ENCODE peak calls at places on chromosomes 1 and 21, in four cellular contexts. Z is small intestine, C is neural progenitor cell, Y is lower lobe of right lung. W is an unnamed sample.

GRCh38 chr1:231929311-231929710 is 302.7 kb downstream of the DISC1 start:
- DNase-seq in Y (no peak), C (peak), Z (no peak), W (no peak)

GRCh38 chr1:147109762-147110161 is 62.5 kb downstream of the PRKAB2 start:
- DNase-seq in C (no peak), Y (no peak), Z (no peak), W (no peak)

GRCh38 chr1:61170328-61171238 is 88.2 kb downstream of the NFIA start:
- DNase-seq in Y (no peak), Z (no peak), C (no peak), W (no peak)

GRCh38 chr1:235093013-235093618 is 35.5 kb downstream of the TOMM20 start:
- DNase-seq in Z (peak), Y (no peak), C (peak), W (peak)

GRCh38 chr1:8040586-8040985 is 14.5 kb upstream of the ERRFI1 start:
- DNase-seq in Z (peak), Y (peak), C (no peak), W (peak)

GRCh38 chr1:220810963-220811362 is 24.2 kb downstream of the MTARC1 start:
- DNase-seq in Y (no peak), C (no peak), Z (no peak), W (no peak)

GRCh38 chr1:35650416-35650815 is 9.1 kb upstream of the PSMB2 start:
- DNase-seq in C (no peak), Z (no peak), Y (no peak), W (no peak)

GRCh38 chr1:7561331-7561921 is 209.7 kb upstream of the VAMP3 start:
- DNase-seq in Y (no peak), C (peak), Z (no peak), W (no peak)

GRCh38 chr1:183148599-183148998 is 37.5 kb upstream of the LAMC2 start:
- DNase-seq in Z (no peak), Y (no peak), C (no peak), W (no peak)

GRCh38 chr1:240478536-240478935 is 133.4 kb downstream of the GREM2 start:
- DNase-seq in Z (no peak), Y (no peak), C (no peak), W (no peak)

GRCh38 chr1:75719810-75720209 is 4.7 kb upstream of the ACADM start:
- DNase-seq in C (peak), Y (no peak), Z (no peak), W (no peak)

GRCh38 chr1:17207966-17208418 is 3.1 kb downstream of the PADI1 start:
- DNase-seq in C (no peak), Y (no peak), Z (no peak), W (no peak)

GRCh38 chr1:172466795-172467407 is 23.0 kb upstream of the PIGC start:
- DNase-seq in Y (no peak), Z (peak), C (no peak), W (no peak)

GRCh38 chr1:167122568-167122967 is 28.7 kb downstream of the STYXL2 start:
- DNase-seq in Z (no peak), Y (no peak), C (no peak), W (no peak)

GRCh38 chr1:55363261-55363660 is 148.1 kb upstream of the USP24 start:
- DNase-seq in Y (no peak), C (no peak), Z (no peak), W (no peak)

GRCh38 chr1:45979778-45980176 is 152.7 kb downstream of the PIK3R3 start:
- DNase-seq in C (no peak), Z (peak), Y (no peak), W (peak)

DNA sequence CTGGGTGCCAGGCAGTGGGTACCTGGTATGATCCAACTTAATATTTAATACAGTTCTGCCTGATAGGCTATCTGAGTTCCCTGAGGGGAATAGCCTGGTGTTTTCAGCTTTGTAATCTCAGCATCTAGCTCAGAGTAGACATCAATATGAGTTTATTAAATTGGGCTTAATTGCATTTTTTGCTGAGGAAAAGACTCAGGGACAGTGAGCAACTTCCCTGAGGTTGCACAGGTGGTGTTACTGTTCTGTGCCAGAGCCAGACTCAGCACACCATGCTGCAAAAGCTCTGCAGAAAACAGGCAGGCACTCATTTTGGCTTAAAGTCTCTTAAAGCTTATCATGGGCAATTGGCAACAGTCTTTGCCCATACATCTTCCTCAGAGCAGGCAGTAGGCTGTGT is 90.5 kb upstream of the JUN start:
- DNase-seq in Y (no peak), C (no peak), Z (no peak), W (no peak)
- H3K27ac ChIP-seq in Y (peak), C (no peak), Z (no peak), W (peak)

DNA sequence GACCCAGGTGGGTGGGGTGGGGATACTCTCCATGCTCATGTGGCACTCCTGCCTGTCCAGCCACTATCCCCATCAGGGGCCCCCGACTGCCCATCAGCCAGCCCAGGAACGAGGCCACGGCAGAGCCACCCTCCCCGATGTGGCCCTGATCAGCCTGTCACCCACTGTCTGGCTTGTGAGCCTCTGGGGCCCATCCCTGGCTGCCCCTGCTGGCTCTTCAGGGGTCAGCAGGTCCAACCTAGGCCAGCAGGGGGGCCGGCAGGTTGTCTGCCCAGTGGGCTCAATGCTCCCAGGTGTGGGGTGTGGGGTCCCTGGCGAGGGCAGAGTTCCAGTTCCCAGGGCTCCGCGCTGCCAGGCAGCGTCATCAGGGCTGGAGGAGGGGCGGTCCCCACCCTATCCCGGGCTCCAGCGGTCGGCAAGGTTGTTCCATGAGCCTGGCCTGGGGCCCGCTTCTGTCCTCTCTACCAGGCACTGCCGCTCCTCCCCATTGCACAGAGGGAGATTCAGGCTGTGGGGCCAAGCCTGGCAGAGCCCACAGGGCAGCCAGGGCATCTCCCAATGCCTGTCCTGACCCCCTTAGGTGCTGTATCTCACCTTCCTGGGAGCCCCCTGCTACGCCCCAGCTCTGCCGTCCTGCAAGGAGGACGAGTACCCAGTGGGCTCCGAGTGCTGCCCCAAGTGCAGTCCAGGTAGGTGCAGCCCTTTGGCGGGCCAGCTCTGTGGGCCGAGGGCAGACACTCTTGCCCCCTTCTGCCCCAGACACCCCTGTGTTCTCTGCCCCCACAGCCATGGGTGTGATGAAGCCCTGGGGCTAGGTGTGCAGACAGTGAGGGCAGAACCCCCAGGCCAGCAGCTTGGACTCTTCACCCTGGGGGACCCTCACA is 1.2 kb downstream of the TNFRSF14 start:
- DNase-seq in Z (peak), Y (no peak), C (no peak), W (peak)
- H3K4me3 ChIP-seq in Z (peak), Y (peak), C (no peak), W (peak)

GRCh38 chr1:3516911-3517310 is 62.4 kb downstream of the ARHGEF16 start:
- DNase-seq in C (no peak), Z (no peak), Y (no peak), W (no peak)

GRCh38 chr1:3515774-3516480 is 61.5 kb downstream of the ARHGEF16 start:
- DNase-seq in Y (no peak), C (no peak), Z (no peak), W (no peak)

GRCh38 chr1:3514404-3514803 is 59.9 kb downstream of the ARHGEF16 start:
- DNase-seq in Y (no peak), C (no peak), Z (no peak), W (no peak)

GRCh38 chr1:3516481-3516869 is 62.0 kb downstream of the ARHGEF16 start:
- DNase-seq in C (no peak), Z (no peak), Y (no peak), W (no peak)

GRCh38 chr1:3515272-3515671 is 60.8 kb downstream of the ARHGEF16 start:
- DNase-seq in Z (no peak), C (no peak), Y (no peak), W (no peak)
- H3K27ac ChIP-seq in Z (no peak), C (no peak), Y (no peak), W (no peak)

GRCh38 chr1:148333875-148334338 is 149.2 kb downstream of the PPIAL4G start:
- DNase-seq in Z (no peak), C (no peak), Y (no peak), W (no peak)
- H3K4me3 ChIP-seq in Z (peak), C (peak), Y (peak), W (peak)

DNA sequence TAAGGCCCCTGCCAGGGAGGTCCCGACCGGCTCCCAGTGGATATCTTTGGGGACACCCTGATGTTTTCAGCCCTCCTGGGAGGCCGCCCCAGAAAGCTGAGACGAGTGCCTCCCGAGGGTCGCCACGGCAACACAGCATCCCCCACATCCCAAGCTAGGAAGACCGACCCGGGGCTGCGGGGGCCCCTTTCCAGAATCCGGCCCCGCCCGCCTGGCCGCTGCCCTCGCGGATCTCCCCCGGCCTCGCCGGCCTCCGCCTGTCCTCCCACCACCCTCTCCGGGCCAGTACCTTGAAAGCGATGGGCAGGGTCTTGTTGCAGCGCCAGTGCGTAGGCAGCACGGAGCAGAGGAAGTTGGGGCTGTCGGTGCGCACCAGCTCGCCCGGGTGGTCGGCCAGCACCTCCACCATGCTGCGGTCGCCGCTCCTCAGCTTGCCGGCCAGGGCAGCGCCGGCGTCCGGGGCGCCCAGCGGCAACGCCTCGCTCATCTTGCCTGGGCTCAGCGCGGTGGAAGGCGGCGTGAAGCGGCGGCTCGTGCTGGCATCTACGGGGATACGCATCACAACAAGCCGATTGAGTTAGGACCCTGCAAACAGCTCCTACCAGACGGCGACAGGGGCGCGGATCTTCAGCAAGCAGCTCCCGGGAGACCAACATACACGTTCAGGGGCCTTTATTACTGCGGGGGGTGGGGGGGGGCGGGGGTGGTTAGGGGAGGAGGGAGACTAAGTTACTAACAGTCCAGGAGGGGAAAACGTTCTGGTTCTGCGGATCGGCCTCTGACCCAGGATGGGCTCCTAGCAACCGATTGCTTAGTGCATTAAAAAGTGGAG is 162.3 kb downstream of the RUNX1 start:
- DNase-seq in C (peak), Z (peak), Y (peak), W (peak)
- H3K27ac ChIP-seq in C (no peak), Z (peak), Y (peak), W (peak)

GRCh38 chr1:20552728-20553571 is 577 bp downstream of the FAM43B start:
- DNase-seq in Z (no peak), C (peak), Y (no peak), W (no peak)
- H3K4me3 ChIP-seq in Z (peak), C (peak), Y (peak), W (no peak)

DNA sequence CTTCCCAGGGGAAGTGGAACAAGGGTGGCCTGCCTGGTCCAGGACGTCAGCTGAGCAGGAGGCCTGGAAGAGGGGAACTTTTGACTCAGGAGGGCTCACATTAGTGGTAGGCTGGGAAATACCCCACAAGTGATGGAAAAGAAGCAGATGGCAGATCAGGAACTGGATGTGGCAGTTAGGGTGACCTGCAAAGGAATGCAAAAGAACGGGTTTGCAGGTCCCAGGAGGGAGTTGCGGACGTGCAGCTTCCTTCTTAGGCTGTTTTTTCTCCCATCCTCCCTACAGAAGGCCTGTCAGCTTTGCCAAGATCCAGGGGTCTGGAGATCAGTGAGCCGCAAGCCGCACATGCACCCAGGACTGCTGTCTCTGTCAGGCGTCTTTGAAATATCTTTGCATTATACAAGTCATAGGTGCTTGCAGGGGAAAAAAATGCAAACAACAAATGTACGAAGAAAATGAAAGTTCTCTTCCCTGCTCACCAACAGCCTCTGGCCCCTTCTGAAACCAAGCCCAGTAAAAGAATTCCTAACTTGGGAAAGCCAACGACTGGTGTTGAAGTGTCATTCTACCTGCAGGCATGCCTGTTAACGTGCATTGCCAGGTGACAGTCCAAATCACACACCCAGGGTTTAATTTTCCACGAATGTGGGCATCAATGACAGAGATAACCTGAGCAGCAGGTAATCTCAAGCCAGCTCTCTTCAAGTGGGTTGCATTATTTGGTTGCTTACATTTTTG is 34.4 kb downstream of the NENF start:
- DNase-seq in Z (no peak), Y (no peak), C (no peak), W (no peak)
- H3K27ac ChIP-seq in Z (no peak), Y (no peak), C (no peak), W (no peak)

DNA sequence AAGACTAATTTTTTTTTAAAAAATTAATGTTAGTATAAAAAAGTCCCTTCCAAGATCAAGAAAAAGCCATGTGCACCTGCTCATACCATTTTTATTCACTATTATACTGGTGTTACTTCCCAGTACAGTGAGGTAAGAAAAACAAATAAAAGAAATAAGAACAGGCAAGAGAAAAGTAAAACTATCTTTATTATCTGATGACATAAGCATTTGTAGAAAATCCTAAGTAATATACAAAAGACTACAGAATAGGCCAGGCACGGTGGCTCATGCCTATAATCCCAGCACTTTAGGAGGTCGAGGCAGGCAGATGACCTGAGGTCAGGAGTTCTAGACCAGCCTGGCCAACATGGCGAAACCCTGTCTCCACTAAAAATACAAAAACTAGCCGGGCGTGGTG is 65.3 kb downstream of the SRSF11 start:
- DNase-seq in Z (no peak), C (no peak), Y (no peak), W (no peak)
- H3K4me3 ChIP-seq in Z (no peak), C (no peak), Y (no peak), W (no peak)

GRCh38 chr1:9081473-9081872 is 12.0 kb upstream of the SLC2A5 start:
- DNase-seq in Y (no peak), C (no peak), Z (no peak), W (no peak)
- H3K27ac ChIP-seq in Y (no peak), C (no peak), Z (no peak), W (no peak)

W was measured in transverse colon.